ENCODE peak calls at places on chromosomes 11 and 22, in four cellular contexts. L is HEK293T, C is HepG2, Q is K562. I is an unnamed sample.

GRCh38 chr22:36913431-36914382 is at the start of gene CSF2RB:
- DNase-seq in L (no peak), C (no peak), Q (no peak), I (no peak)

GRCh38 chr11:70503878-70504240 is 105.5 kb downstream of the CTTN start:
- DNase-seq in L (no peak), C (no peak), Q (peak; percentile 26), I (no peak)

GRCh38 chr11:83477772-83478171 is 191.6 kb upstream of the CCDC90B start:
- DNase-seq in L (no peak), C (no peak), Q (no peak), I (no peak)

GRCh38 chr11:100832851-100833250 is 145.8 kb downstream of the ARHGAP42 start:
- DNase-seq in L (no peak), C (no peak), Q (no peak), I (no peak)

GRCh38 chr11:67731583-67731982 is 57.2 kb upstream of the ALDH3B2 start:
- DNase-seq in L (peak; percentile 4), C (no peak), Q (peak; percentile 7), I (no peak)

GRCh38 chr22:49576241-49577141 is 251.2 kb downstream of the BRD1 start:
- DNase-seq in L (no peak), C (no peak), Q (no peak), I (no peak)

GRCh38 chr22:22558972-22559603 is at the start of gene PRAME:
- DNase-seq in L (peak; percentile 97), C (peak; percentile 79), Q (peak; percentile 100), I (peak; percentile 93)

GRCh38 chr22:46050451-46050845 is 73.5 kb upstream of the WNT7B start:
- DNase-seq in L (no peak), C (no peak), Q (no peak), I (peak; percentile 1)

GRCh38 chr22:31036671-31037550 is 44.2 kb upstream of the SMTN start:
- DNase-seq in L (no peak), C (no peak), Q (no peak), I (no peak)

GRCh38 chr11:64755681-64756361 is 4.0 kb downstream of the PYGM start:
- DNase-seq in L (no peak), C (no peak), Q (no peak), I (no peak)

GRCh38 chr11:73461844-73462435 is 85.7 kb downstream of the RELT start:
- DNase-seq in L (no peak), C (no peak), Q (no peak), I (no peak)

GRCh38 chr11:6022954-6023353 is 7.6 kb downstream of the OR56A1 start:
- DNase-seq in L (peak; percentile 23), C (peak; percentile 43), Q (peak; percentile 10), I (no peak)

GRCh38 chr11:13594045-13594444 is 74.4 kb upstream of the FAR1 start:
- DNase-seq in L (no peak), C (no peak), Q (no peak), I (no peak)

GRCh38 chr11:77201370-77201769 is 73.3 kb downstream of the MYO7A start:
- DNase-seq in L (no peak), C (no peak), Q (no peak), I (no peak)

GRCh38 chr22:17749605-17750395 is 24.5 kb downstream of the BID start:
- DNase-seq in L (no peak), C (no peak), Q (no peak), I (no peak)

GRCh38 chr22:46057762-46058420 is 80.9 kb upstream of the WNT7B start:
- DNase-seq in L (no peak), C (no peak), Q (no peak), I (peak; percentile 6)

GRCh38 chr11:69220581-69221051 is 64.9 kb downstream of the SMIM38 start:
- DNase-seq in L (no peak), C (no peak), Q (no peak), I (peak; percentile 2)

GRCh38 chr22:28123989-28124766 is 205.1 kb upstream of the PITPNB start:
- DNase-seq in L (no peak), C (no peak), Q (no peak), I (no peak)

GRCh38 chr11:30567644-30568043 is 18.5 kb downstream of the MPPED2 start:
- DNase-seq in L (no peak), C (no peak), Q (no peak), I (no peak)

GRCh38 chr22:47053865-47054185 is 291.4 kb downstream of the TBC1D22A start:
- DNase-seq in L (no peak), C (no peak), Q (no peak), I (no peak)

GRCh38 chr22:43539572-43540533 is 128.0 kb downstream of the MPPED1 start:
- DNase-seq in L (no peak), C (no peak), Q (no peak), I (no peak)

GRCh38 chr22:23230348-23231068 is 50.2 kb downstream of the BCR start:
- DNase-seq in L (no peak), C (no peak), Q (peak; percentile 59), I (peak; percentile 51)

GRCh38 chr11:32939866-32940265 is 47.3 kb downstream of the QSER1 start:
- DNase-seq in L (no peak), C (no peak), Q (no peak), I (no peak)
- TF ChIP-seq ELF4 in L (no peak), C (no peak), Q (no peak), I (no peak)

GRCh38 chr11:859394-860131 is 16.9 kb downstream of the TSPAN4 start:
- DNase-seq in L (no peak), C (no peak), Q (peak; percentile 59), I (no peak)
- TF ChIP-seq ELF4 in L (no peak), C (no peak), Q (no peak), I (no peak)

DNA sequence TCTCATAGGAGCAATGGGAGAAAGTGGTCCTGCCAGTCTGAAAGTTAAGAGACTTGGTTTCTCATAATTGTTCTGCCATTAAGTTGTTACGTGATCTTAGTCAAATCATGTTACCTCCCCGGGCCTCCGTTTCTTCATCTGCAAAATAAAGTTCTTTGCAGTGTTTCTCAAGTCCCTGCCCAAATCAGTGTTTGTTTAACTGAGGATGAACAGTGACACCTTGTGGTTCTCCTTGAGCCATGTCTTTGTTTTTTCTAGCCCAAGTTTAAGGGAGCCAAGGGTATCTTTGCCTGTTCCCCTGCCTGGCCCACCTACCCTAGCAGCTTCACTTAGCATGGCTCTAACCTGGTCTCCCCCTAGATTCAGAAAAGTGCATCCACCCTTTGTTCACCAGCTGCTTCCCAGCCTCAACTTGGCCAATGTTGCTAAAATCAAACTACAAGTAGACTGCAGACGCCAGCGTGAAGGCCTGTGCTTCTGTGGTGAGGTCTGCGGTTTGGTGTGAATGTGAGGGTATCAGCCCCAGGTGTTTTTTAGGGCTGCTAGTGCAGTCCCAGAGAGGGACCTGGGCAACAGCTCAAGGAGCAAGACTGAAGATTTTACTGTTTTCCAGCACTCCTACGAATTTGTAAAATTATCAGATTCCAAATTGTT is 35.5 kb downstream of the FZD4 start:
- DNase-seq in L (peak; percentile 66), C (peak; percentile 43), Q (peak; percentile 35), I (peak; percentile 15)
- TF ChIP-seq ELF4 in L (no peak), C (no peak), Q (no peak), I (no peak)

DNA sequence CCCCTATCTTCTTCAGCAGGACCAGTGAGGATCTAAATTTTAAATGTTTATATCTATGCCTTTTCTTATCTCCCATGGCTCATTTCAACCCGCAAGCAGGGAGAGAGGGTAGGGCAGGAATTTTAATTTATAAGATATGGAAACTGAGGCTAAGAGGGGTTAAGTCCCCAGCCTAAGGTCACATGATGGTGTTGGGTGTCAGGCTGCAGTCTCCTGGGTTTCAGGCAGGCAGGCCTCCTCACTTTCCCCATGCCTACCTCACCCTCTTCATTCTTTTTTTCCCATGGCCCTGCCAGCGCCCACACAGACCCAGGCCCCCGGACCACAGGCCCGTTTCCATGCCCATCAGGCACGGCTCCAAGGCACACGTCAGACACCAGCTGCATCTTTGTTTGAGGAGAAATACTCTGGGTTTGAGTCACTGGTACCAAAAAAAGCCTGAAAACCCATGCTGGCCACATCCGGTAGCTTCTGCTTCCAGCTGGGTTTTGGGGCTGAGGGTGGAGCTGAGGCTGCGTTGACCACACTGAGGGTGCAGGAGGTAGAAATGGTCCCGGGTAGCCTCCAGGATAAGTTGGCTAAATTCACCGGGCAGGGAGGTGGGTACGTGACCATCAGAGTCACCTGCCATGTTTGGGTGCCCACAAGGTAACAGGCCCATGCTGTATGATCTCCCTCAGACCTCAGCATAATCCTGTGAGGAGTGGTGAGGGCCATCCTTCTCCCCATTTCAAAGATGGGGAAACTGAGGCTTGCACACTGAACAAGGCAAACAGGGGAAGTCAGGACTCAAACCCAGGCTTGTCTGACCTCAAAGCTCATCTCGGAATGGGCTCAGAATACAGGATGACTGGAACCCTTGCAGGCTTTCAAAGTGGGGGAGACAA is 7.5 kb downstream of the CRYBB1 start:
- DNase-seq in L (no peak), C (no peak), Q (no peak), I (no peak)
- TF ChIP-seq ELF4 in L (no peak), C (no peak), Q (no peak), I (no peak)

I was measured in WTC11.